ENCODE peak calls at places on chromosomes 12 and 14, in five cellular contexts. One of them, this sample, is unnamed.
A peak's percentile ranks its signal among the peaks of the same experiment; 100 is the strongest.

GRCh38 chr12:92470608-92471021 is 232.2 kb upstream of the PLEKHG7 start:
- DNase-seq in esophagus squamous epithelium: no peak
- DNase-seq in body of pancreas: no peak
- DNase-seq in HCT116: no peak
- DNase-seq in ovary: no peak
- DNase-seq in this sample: no peak

GRCh38 chr14:35285168-35285990 is 6.8 kb upstream of the PSMA6 start:
- DNase-seq in body of pancreas: no peak
- DNase-seq in ovary: no peak
- DNase-seq in HCT116: no peak
- DNase-seq in esophagus squamous epithelium: no peak
- DNase-seq in this sample: no peak

GRCh38 chr14:96380735-96381134 is 11.2 kb upstream of the AK7 start:
- DNase-seq in body of pancreas: no peak
- DNase-seq in ovary: no peak
- DNase-seq in esophagus squamous epithelium: no peak
- DNase-seq in HCT116: no peak
- DNase-seq in this sample: no peak

GRCh38 chr14:59543873-59544272 is 32.7 kb downstream of the CCDC175 start:
- DNase-seq in body of pancreas: no peak
- DNase-seq in HCT116: no peak
- DNase-seq in ovary: no peak
- DNase-seq in esophagus squamous epithelium: no peak
- DNase-seq in this sample: no peak

GRCh38 chr14:88297306-88297705 is 25.8 kb downstream of the KCNK10 start:
- DNase-seq in esophagus squamous epithelium: no peak
- DNase-seq in body of pancreas: no peak
- DNase-seq in ovary: no peak
- DNase-seq in HCT116: no peak
- DNase-seq in this sample: no peak

GRCh38 chr14:37198273-37198598 is 499 bp downstream of the MIPOL1 start:
- DNase-seq in HCT116: no peak
- DNase-seq in esophagus squamous epithelium: no peak
- DNase-seq in body of pancreas: no peak
- DNase-seq in ovary: no peak
- DNase-seq in this sample: no peak

GRCh38 chr14:34465069-34465859 is 3.2 kb upstream of the SPTSSA start:
- DNase-seq in ovary: no peak
- DNase-seq in body of pancreas: no peak
- DNase-seq in esophagus squamous epithelium: no peak
- DNase-seq in HCT116: no peak
- DNase-seq in this sample: no peak

GRCh38 chr12:111715242-111715641 is 29.4 kb downstream of the ACAD10 start:
- DNase-seq in esophagus squamous epithelium: no peak
- DNase-seq in ovary: no peak
- DNase-seq in body of pancreas: peak; percentile 8
- DNase-seq in HCT116: no peak
- DNase-seq in this sample: peak; percentile 89

GRCh38 chr12:110606253-110606611 is 7.7 kb upstream of the TCTN1 start:
- DNase-seq in esophagus squamous epithelium: no peak
- DNase-seq in ovary: no peak
- DNase-seq in HCT116: no peak
- DNase-seq in body of pancreas: no peak
- DNase-seq in this sample: no peak

GRCh38 chr14:70188292-70188607 is 501 bp downstream of the SLC8A3 start:
- DNase-seq in HCT116: no peak
- DNase-seq in body of pancreas: peak; percentile 7
- DNase-seq in esophagus squamous epithelium: no peak
- DNase-seq in ovary: no peak
- DNase-seq in this sample: no peak

GRCh38 chr12:6752181-6752930 is 585 bp downstream of the MLF2 start:
- DNase-seq in body of pancreas: peak; percentile 49
- DNase-seq in HCT116: no peak
- DNase-seq in ovary: no peak
- DNase-seq in esophagus squamous epithelium: no peak
- DNase-seq in this sample: peak; percentile 62

GRCh38 chr14:39673141-39674133 is 241.2 kb upstream of the FBXO33 start:
- DNase-seq in esophagus squamous epithelium: no peak
- DNase-seq in body of pancreas: no peak
- DNase-seq in HCT116: no peak
- DNase-seq in ovary: no peak
- DNase-seq in this sample: no peak

GRCh38 chr12:20366776-20367409 is 1.4 kb upstream of the PDE3A start:
- DNase-seq in body of pancreas: no peak
- DNase-seq in esophagus squamous epithelium: no peak
- DNase-seq in HCT116: no peak
- DNase-seq in ovary: no peak
- DNase-seq in this sample: no peak

GRCh38 chr14:51821822-51822221 is 38.6 kb upstream of the GNG2 start:
- DNase-seq in body of pancreas: no peak
- DNase-seq in ovary: no peak
- DNase-seq in HCT116: no peak
- DNase-seq in esophagus squamous epithelium: no peak
- DNase-seq in this sample: no peak

GRCh38 chr14:95961481-95961880 is 77.7 kb upstream of the C14orf132 start:
- DNase-seq in HCT116: no peak
- DNase-seq in body of pancreas: no peak
- DNase-seq in esophagus squamous epithelium: no peak
- DNase-seq in ovary: no peak
- DNase-seq in this sample: no peak

GRCh38 chr12:129563266-129563665 is 340.6 kb downstream of the TMEM132D start:
- DNase-seq in HCT116: no peak
- DNase-seq in body of pancreas: no peak
- DNase-seq in esophagus squamous epithelium: no peak
- DNase-seq in ovary: no peak
- DNase-seq in this sample: no peak

GRCh38 chr14:102317564-102318248 is 1.8 kb upstream of the ZNF839 start:
- DNase-seq in esophagus squamous epithelium: no peak
- DNase-seq in HCT116: no peak
- DNase-seq in ovary: no peak
- DNase-seq in body of pancreas: no peak
- DNase-seq in this sample: peak; percentile 61

GRCh38 chr12:7001921-7002591 is 16.2 kb downstream of the LPCAT3 start:
- DNase-seq in esophagus squamous epithelium: no peak
- DNase-seq in HCT116: no peak
- DNase-seq in ovary: no peak
- DNase-seq in body of pancreas: no peak
- DNase-seq in this sample: no peak

GRCh38 chr12:4434299-4434698 is 11.3 kb downstream of the FGF6 start:
- DNase-seq in esophagus squamous epithelium: no peak
- DNase-seq in body of pancreas: no peak
- DNase-seq in ovary: no peak
- DNase-seq in HCT116: no peak
- DNase-seq in this sample: no peak

GRCh38 chr12:45879363-45879895 is 110.9 kb downstream of the SCAF11 start:
- DNase-seq in esophagus squamous epithelium: no peak
- DNase-seq in ovary: no peak
- DNase-seq in body of pancreas: no peak
- DNase-seq in HCT116: no peak
- DNase-seq in this sample: no peak

GRCh38 chr14:34733245-34733644 is 18.9 kb upstream of the CFL2 start:
- DNase-seq in body of pancreas: no peak
- DNase-seq in ovary: no peak
- DNase-seq in HCT116: peak; percentile 38
- DNase-seq in esophagus squamous epithelium: no peak
- DNase-seq in this sample: no peak

GRCh38 chr12:68884251-68884650 is 48.7 kb downstream of the CPM start:
- DNase-seq in body of pancreas: no peak
- DNase-seq in HCT116: no peak
- DNase-seq in ovary: no peak
- DNase-seq in esophagus squamous epithelium: no peak
- DNase-seq in this sample: no peak

GRCh38 chr12:68888243-68888642 is 44.7 kb downstream of the CPM start:
- DNase-seq in HCT116: no peak
- DNase-seq in body of pancreas: no peak
- DNase-seq in esophagus squamous epithelium: no peak
- DNase-seq in ovary: no peak
- DNase-seq in this sample: no peak

GRCh38 chr12:68885381-68885780 is 47.6 kb downstream of the CPM start:
- DNase-seq in body of pancreas: no peak
- DNase-seq in ovary: no peak
- DNase-seq in HCT116: no peak
- DNase-seq in esophagus squamous epithelium: no peak
- DNase-seq in this sample: no peak

GRCh38 chr12:68887641-68888040 is 45.3 kb downstream of the CPM start:
- DNase-seq in ovary: no peak
- DNase-seq in body of pancreas: no peak
- DNase-seq in HCT116: no peak
- DNase-seq in esophagus squamous epithelium: no peak
- DNase-seq in this sample: no peak

GRCh38 chr12:68886636-68887572 is 46.1 kb downstream of the CPM start:
- DNase-seq in ovary: no peak
- DNase-seq in body of pancreas: no peak
- DNase-seq in HCT116: no peak
- DNase-seq in esophagus squamous epithelium: no peak
- DNase-seq in this sample: no peak
- TF ChIP-seq POLR2A in ovary: no peak
- TF ChIP-seq POLR2A in body of pancreas: no peak
- TF ChIP-seq POLR2A in HCT116: no peak
- TF ChIP-seq POLR2A in esophagus squamous epithelium: no peak
- TF ChIP-seq POLR2A in this sample: no peak

DNA sequence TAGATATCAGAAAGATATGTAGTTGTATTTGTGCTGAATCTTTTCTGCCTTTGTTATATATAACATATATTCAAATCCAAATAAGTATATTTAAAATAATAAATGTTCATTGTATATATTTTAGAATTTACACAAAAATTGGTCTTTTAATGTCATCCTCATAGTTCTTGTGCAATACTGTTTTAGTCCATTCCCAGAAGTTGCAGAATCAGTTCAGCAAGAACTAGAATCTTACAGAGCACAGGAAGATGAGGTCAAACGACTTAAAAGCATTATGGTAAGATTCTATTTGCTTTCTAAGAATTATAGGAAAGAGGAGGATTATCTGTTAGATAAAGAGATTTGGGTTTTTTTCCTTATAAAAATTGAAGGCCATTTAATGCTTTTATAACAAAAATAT is 51.0 kb downstream of the SCFD1 start:
- DNase-seq in body of pancreas: no peak
- DNase-seq in ovary: no peak
- DNase-seq in HCT116: no peak
- DNase-seq in esophagus squamous epithelium: no peak
- DNase-seq in this sample: no peak
- H3K36me3 ChIP-seq in body of pancreas: peaks cover 12% of the 10 kb centered on the region
- H3K36me3 ChIP-seq in ovary: no peaks in the 10 kb centered on the region
- H3K36me3 ChIP-seq in HCT116: no peaks in the 10 kb centered on the region
- H3K36me3 ChIP-seq in esophagus squamous epithelium: peaks cover 82% of the 10 kb centered on the region
- H3K36me3 ChIP-seq in this sample: peaks cover 78% of the 10 kb centered on the region

GRCh38 chr14:22852940-22853767 is 16.8 kb downstream of the MMP14 start:
- DNase-seq in esophagus squamous epithelium: peak; percentile 53
- DNase-seq in body of pancreas: peak; percentile 93
- DNase-seq in HCT116: peak; percentile 63
- DNase-seq in ovary: peak; percentile 97
- DNase-seq in this sample: peak; percentile 84

GRCh38 chr14:22852599-22852939 is 16.2 kb downstream of the MMP14 start:
- DNase-seq in body of pancreas: no peak
- DNase-seq in HCT116: no peak
- DNase-seq in ovary: no peak
- DNase-seq in esophagus squamous epithelium: no peak
- DNase-seq in this sample: no peak

GRCh38 chr14:22848391-22849164 is 12.2 kb downstream of the MMP14 start:
- DNase-seq in esophagus squamous epithelium: no peak
- DNase-seq in HCT116: no peak
- DNase-seq in ovary: peak; percentile 91
- DNase-seq in body of pancreas: peak; percentile 27
- DNase-seq in this sample: peak; percentile 84

GRCh38 chr14:22849212-22849819 is 12.9 kb downstream of the MMP14 start:
- DNase-seq in body of pancreas: peak; percentile 23
- DNase-seq in HCT116: no peak
- DNase-seq in ovary: peak; percentile 81
- DNase-seq in esophagus squamous epithelium: no peak
- DNase-seq in this sample: peak; percentile 54

GRCh38 chr14:22850944-22851790 is 14.8 kb downstream of the MMP14 start:
- DNase-seq in HCT116: no peak
- DNase-seq in ovary: peak; percentile 92
- DNase-seq in body of pancreas: peak; percentile 95
- DNase-seq in esophagus squamous epithelium: no peak
- DNase-seq in this sample: peak; percentile 90
- TF ChIP-seq POLR2A in HCT116: no peak
- TF ChIP-seq POLR2A in ovary: no peak
- TF ChIP-seq POLR2A in body of pancreas: peak; percentile 19
- TF ChIP-seq POLR2A in esophagus squamous epithelium: no peak
- TF ChIP-seq POLR2A in this sample: no peak

GRCh38 chr12:32617549-32617948 is 61.6 kb upstream of the DNM1L start:
- DNase-seq in esophagus squamous epithelium: no peak
- DNase-seq in HCT116: no peak
- DNase-seq in ovary: no peak
- DNase-seq in body of pancreas: no peak
- DNase-seq in this sample: no peak
- H3K36me3 ChIP-seq in esophagus squamous epithelium: peaks cover 98% of the 10 kb centered on the region
- H3K36me3 ChIP-seq in HCT116: no peaks in the 10 kb centered on the region
- H3K36me3 ChIP-seq in ovary: no peaks in the 10 kb centered on the region
- H3K36me3 ChIP-seq in body of pancreas: peaks cover 9% of the 10 kb centered on the region
- H3K36me3 ChIP-seq in this sample: peaks cover 95% of the 10 kb centered on the region

GRCh38 chr14:24430682-24431568 is 1.2 kb downstream of the KHNYN start:
- DNase-seq in esophagus squamous epithelium: no peak
- DNase-seq in ovary: peak; percentile 81
- DNase-seq in body of pancreas: no peak
- DNase-seq in HCT116: no peak
- DNase-seq in this sample: no peak

GRCh38 chr14:24434676-24435075 is 4.9 kb downstream of the KHNYN start:
- DNase-seq in body of pancreas: no peak
- DNase-seq in esophagus squamous epithelium: no peak
- DNase-seq in ovary: no peak
- DNase-seq in HCT116: no peak
- DNase-seq in this sample: no peak

GRCh38 chr14:24430143-24430681 is 458 bp downstream of the KHNYN start:
- DNase-seq in body of pancreas: peak; percentile 71
- DNase-seq in ovary: peak; percentile 88
- DNase-seq in HCT116: no peak
- DNase-seq in esophagus squamous epithelium: no peak
- DNase-seq in this sample: peak; percentile 94

GRCh38 chr14:24431569-24432258 is 2.0 kb downstream of the KHNYN start:
- DNase-seq in body of pancreas: peak; percentile 94
- DNase-seq in HCT116: peak; percentile 92
- DNase-seq in ovary: peak; percentile 93
- DNase-seq in esophagus squamous epithelium: peak; percentile 56
- DNase-seq in this sample: peak; percentile 91

GRCh38 chr14:24432259-24433131 is 2.7 kb downstream of the KHNYN start:
- DNase-seq in ovary: peak; percentile 51
- DNase-seq in HCT116: no peak
- DNase-seq in esophagus squamous epithelium: no peak
- DNase-seq in body of pancreas: no peak
- DNase-seq in this sample: no peak
- TF ChIP-seq POLR2A in ovary: no peak
- TF ChIP-seq POLR2A in HCT116: no peak
- TF ChIP-seq POLR2A in esophagus squamous epithelium: no peak
- TF ChIP-seq POLR2A in body of pancreas: no peak
- TF ChIP-seq POLR2A in this sample: no peak

GRCh38 chr14:68884031-68885030 is 91.5 kb upstream of the ZFP36L1 start:
- DNase-seq in ovary: no peak
- DNase-seq in esophagus squamous epithelium: no peak
- DNase-seq in HCT116: peak; percentile 15
- DNase-seq in body of pancreas: peak; percentile 25
- DNase-seq in this sample: peak; percentile 69
- H3K36me3 ChIP-seq in ovary: no peaks in the 10 kb centered on the region
- H3K36me3 ChIP-seq in esophagus squamous epithelium: peaks cover 94% of the 10 kb centered on the region
- H3K36me3 ChIP-seq in HCT116: peaks cover 45% of the 10 kb centered on the region
- H3K36me3 ChIP-seq in body of pancreas: peaks cover 51% of the 10 kb centered on the region
- H3K36me3 ChIP-seq in this sample: peaks cover 99% of the 10 kb centered on the region